ENCODE peak calls at places on chromosomes 6 and 20, in eight cellular contexts. One of them, this sample, is unnamed.

GRCh38 chr6:47047479-47048411 is 5.6 kb upstream of the ADGRF1 start:
- DNase-seq in IMR-90: peak; percentile 62
- DNase-seq in transverse colon: peak; percentile 52
- DNase-seq in kidney: no peak
- DNase-seq in prostate gland: peak; percentile 66
- DNase-seq in neural progenitor cell: peak; percentile 78
- DNase-seq in psoas muscle: no peak
- DNase-seq in HepG2: peak; percentile 95
- DNase-seq in this sample: peak; percentile 74

GRCh38 chr6:135851442-135852271 is at the start of gene PDE7B:
- DNase-seq in IMR-90: peak; percentile 99
- DNase-seq in transverse colon: peak; percentile 74
- DNase-seq in kidney: peak; percentile 94
- DNase-seq in prostate gland: peak; percentile 44
- DNase-seq in neural progenitor cell: peak; percentile 66
- DNase-seq in psoas muscle: peak; percentile 93
- DNase-seq in HepG2: no peak
- DNase-seq in this sample: peak; percentile 74

GRCh38 chr6:74287932-74288331 is 591.9 kb downstream of the CD109 start:
- DNase-seq in IMR-90: no peak
- DNase-seq in transverse colon: no peak
- DNase-seq in kidney: no peak
- DNase-seq in prostate gland: no peak
- DNase-seq in neural progenitor cell: no peak
- DNase-seq in psoas muscle: no peak
- DNase-seq in HepG2: no peak
- DNase-seq in this sample: no peak

GRCh38 chr6:135261872-135262725 is 81.0 kb downstream of the MYB start:
- DNase-seq in IMR-90: no peak
- DNase-seq in transverse colon: no peak
- DNase-seq in kidney: no peak
- DNase-seq in prostate gland: no peak
- DNase-seq in neural progenitor cell: no peak
- DNase-seq in psoas muscle: no peak
- DNase-seq in HepG2: no peak
- DNase-seq in this sample: no peak

GRCh38 chr20:11935212-11935611 is 17.5 kb downstream of the BTBD3 start:
- DNase-seq in IMR-90: no peak
- DNase-seq in transverse colon: no peak
- DNase-seq in kidney: no peak
- DNase-seq in prostate gland: no peak
- DNase-seq in neural progenitor cell: no peak
- DNase-seq in psoas muscle: no peak
- DNase-seq in HepG2: no peak
- DNase-seq in this sample: no peak

GRCh38 chr20:7383218-7383617 is 557.0 kb downstream of the HAO1 start:
- DNase-seq in IMR-90: no peak
- DNase-seq in transverse colon: no peak
- DNase-seq in kidney: no peak
- DNase-seq in prostate gland: no peak
- DNase-seq in neural progenitor cell: no peak
- DNase-seq in psoas muscle: no peak
- DNase-seq in HepG2: no peak
- DNase-seq in this sample: no peak

GRCh38 chr6:41577356-41577864 is 31.2 kb downstream of the FOXP4 start:
- DNase-seq in IMR-90: no peak
- DNase-seq in transverse colon: no peak
- DNase-seq in kidney: no peak
- DNase-seq in prostate gland: no peak
- DNase-seq in neural progenitor cell: no peak
- DNase-seq in psoas muscle: no peak
- DNase-seq in HepG2: no peak
- DNase-seq in this sample: no peak

GRCh38 chr6:9292975-9293374 is 857.6 kb upstream of the SLC35B3 start:
- DNase-seq in IMR-90: peak; percentile 16
- DNase-seq in transverse colon: no peak
- DNase-seq in kidney: no peak
- DNase-seq in prostate gland: no peak
- DNase-seq in neural progenitor cell: no peak
- DNase-seq in psoas muscle: no peak
- DNase-seq in HepG2: no peak
- DNase-seq in this sample: no peak

GRCh38 chr6:44072959-44073611 is 54.2 kb downstream of the MRPL14 start:
- DNase-seq in IMR-90: peak; percentile 88
- DNase-seq in transverse colon: peak; percentile 76
- DNase-seq in kidney: peak; percentile 94
- DNase-seq in prostate gland: peak; percentile 76
- DNase-seq in neural progenitor cell: peak; percentile 97
- DNase-seq in psoas muscle: peak; percentile 89
- DNase-seq in HepG2: peak; percentile 82
- DNase-seq in this sample: peak; percentile 92

GRCh38 chr6:156389296-156389695 is 387.9 kb upstream of the ARID1B start:
- DNase-seq in IMR-90: no peak
- DNase-seq in transverse colon: no peak
- DNase-seq in kidney: no peak
- DNase-seq in prostate gland: no peak
- DNase-seq in neural progenitor cell: no peak
- DNase-seq in psoas muscle: no peak
- DNase-seq in HepG2: no peak
- DNase-seq in this sample: no peak

GRCh38 chr20:43193443-43193842 is 3.7 kb upstream of the PTPRT start:
- DNase-seq in IMR-90: no peak
- DNase-seq in transverse colon: no peak
- DNase-seq in kidney: no peak
- DNase-seq in prostate gland: no peak
- DNase-seq in neural progenitor cell: no peak
- DNase-seq in psoas muscle: no peak
- DNase-seq in HepG2: no peak
- DNase-seq in this sample: no peak

GRCh38 chr6:3825851-3826581 is 23.2 kb upstream of the FAM50B start:
- DNase-seq in IMR-90: peak; percentile 97
- DNase-seq in transverse colon: peak; percentile 78
- DNase-seq in kidney: peak; percentile 95
- DNase-seq in prostate gland: peak; percentile 94
- DNase-seq in neural progenitor cell: no peak
- DNase-seq in psoas muscle: peak; percentile 94
- DNase-seq in HepG2: peak; percentile 73
- DNase-seq in this sample: peak; percentile 84

GRCh38 chr20:48761023-48761785 is 66.6 kb downstream of the PREX1 start:
- DNase-seq in IMR-90: no peak
- DNase-seq in transverse colon: peak; percentile 57
- DNase-seq in kidney: no peak
- DNase-seq in prostate gland: no peak
- DNase-seq in neural progenitor cell: no peak
- DNase-seq in psoas muscle: no peak
- DNase-seq in HepG2: no peak
- DNase-seq in this sample: no peak

GRCh38 chr6:138999949-139000725 is 12.1 kb upstream of the REPS1 start:
- DNase-seq in IMR-90: no peak
- DNase-seq in transverse colon: no peak
- DNase-seq in kidney: no peak
- DNase-seq in prostate gland: no peak
- DNase-seq in neural progenitor cell: no peak
- DNase-seq in psoas muscle: no peak
- DNase-seq in HepG2: no peak
- DNase-seq in this sample: peak; percentile 13

GRCh38 chr20:62215020-62215990 is 4.8 kb downstream of the HRH3 start:
- DNase-seq in IMR-90: no peak
- DNase-seq in transverse colon: no peak
- DNase-seq in kidney: no peak
- DNase-seq in prostate gland: peak; percentile 49
- DNase-seq in neural progenitor cell: no peak
- DNase-seq in psoas muscle: no peak
- DNase-seq in HepG2: no peak
- DNase-seq in this sample: no peak

GRCh38 chr6:37480118-37480736 is 19.5 kb downstream of the CCDC167 start:
- DNase-seq in IMR-90: no peak
- DNase-seq in transverse colon: no peak
- DNase-seq in kidney: no peak
- DNase-seq in prostate gland: no peak
- DNase-seq in neural progenitor cell: no peak
- DNase-seq in psoas muscle: no peak
- DNase-seq in HepG2: no peak
- DNase-seq in this sample: no peak

GRCh38 chr6:53300656-53301551 is 47.8 kb downstream of the ELOVL5 start:
- DNase-seq in IMR-90: no peak
- DNase-seq in transverse colon: no peak
- DNase-seq in kidney: no peak
- DNase-seq in prostate gland: peak; percentile 41
- DNase-seq in neural progenitor cell: no peak
- DNase-seq in psoas muscle: no peak
- DNase-seq in HepG2: peak; percentile 15
- DNase-seq in this sample: peak; percentile 55
- H3K27ac ChIP-seq in IMR-90: no peak overlapping the region
- H3K27ac ChIP-seq in transverse colon: peak overlapping the region; percentile 4
- H3K27ac ChIP-seq in kidney: no peak overlapping the region
- H3K27ac ChIP-seq in prostate gland: peak overlapping the region; percentile 31
- H3K27ac ChIP-seq in neural progenitor cell: no peak overlapping the region
- H3K27ac ChIP-seq in psoas muscle: peak overlapping the region; percentile 39
- H3K27ac ChIP-seq in HepG2: no peak overlapping the region
- H3K27ac ChIP-seq in this sample: no peak overlapping the region

GRCh38 chr6:163418273-163419029 is 3.9 kb downstream of the QKI start:
- DNase-seq in IMR-90: no peak
- DNase-seq in transverse colon: no peak
- DNase-seq in kidney: no peak
- DNase-seq in prostate gland: no peak
- DNase-seq in neural progenitor cell: no peak
- DNase-seq in psoas muscle: no peak
- DNase-seq in HepG2: no peak
- DNase-seq in this sample: no peak
- H3K4me3 ChIP-seq in IMR-90: peak overlapping the region; percentile 27
- H3K4me3 ChIP-seq in transverse colon: no peak overlapping the region
- H3K4me3 ChIP-seq in kidney: peak overlapping the region; percentile 52
- H3K4me3 ChIP-seq in prostate gland: no peak overlapping the region
- H3K4me3 ChIP-seq in neural progenitor cell: peak overlapping the region; percentile 92
- H3K4me3 ChIP-seq in psoas muscle: peak overlapping the region; percentile 93
- H3K4me3 ChIP-seq in HepG2: peak overlapping the region; percentile 26
- H3K4me3 ChIP-seq in this sample: peak overlapping the region; percentile 95

DNA sequence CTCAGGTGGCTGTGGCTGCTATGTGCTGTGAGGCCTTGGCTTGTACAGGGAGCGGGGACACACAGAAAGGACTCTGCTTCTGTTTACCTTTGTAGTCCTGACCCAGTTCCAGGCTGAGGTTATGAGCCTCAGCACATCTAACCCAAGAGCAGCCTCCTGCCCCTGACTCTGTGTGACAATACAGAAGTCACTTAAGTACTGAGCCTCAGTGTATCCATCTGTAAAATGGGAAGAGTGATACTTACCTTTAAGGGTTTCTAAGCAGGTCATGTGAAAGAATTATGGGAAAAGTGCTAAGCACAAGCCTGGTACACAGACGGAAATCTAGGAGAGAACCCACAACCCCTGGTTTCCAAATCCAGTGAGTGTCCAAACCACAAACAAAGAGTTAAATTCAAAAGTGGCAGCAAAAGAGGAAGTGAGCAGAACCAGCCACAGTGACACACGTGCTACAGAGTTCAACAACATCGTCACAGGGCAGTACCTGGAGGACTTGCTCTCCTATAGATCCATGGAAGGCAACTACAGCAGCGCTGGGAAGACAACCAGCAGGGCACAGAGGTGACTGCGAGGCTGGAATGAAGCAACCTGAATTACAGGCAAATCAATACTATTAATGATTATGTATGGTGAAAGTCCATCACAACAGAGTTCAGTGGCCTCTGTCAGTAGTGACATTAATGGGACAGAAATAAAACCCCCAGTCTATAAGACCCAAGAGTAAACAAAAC is 12.5 kb downstream of the TRIM26 start:
- DNase-seq in IMR-90: no peak
- DNase-seq in transverse colon: no peak
- DNase-seq in kidney: no peak
- DNase-seq in prostate gland: no peak
- DNase-seq in neural progenitor cell: no peak
- DNase-seq in psoas muscle: no peak
- DNase-seq in HepG2: no peak
- DNase-seq in this sample: no peak
- H3K36me3 ChIP-seq in IMR-90: peaks cover 36% of the 10 kb centered on the region
- H3K36me3 ChIP-seq in transverse colon: no peaks in the 10 kb centered on the region
- H3K36me3 ChIP-seq in kidney: peaks cover 40% of the 10 kb centered on the region
- H3K36me3 ChIP-seq in prostate gland: peaks cover 15% of the 10 kb centered on the region
- H3K36me3 ChIP-seq in neural progenitor cell: no peaks in the 10 kb centered on the region
- H3K36me3 ChIP-seq in psoas muscle: peaks cover 54% of the 10 kb centered on the region
- H3K36me3 ChIP-seq in HepG2: peaks cover 59% of the 10 kb centered on the region
- H3K36me3 ChIP-seq in this sample: peaks cover 21% of the 10 kb centered on the region

GRCh38 chr20:57678340-57678739 is 31.5 kb downstream of the PMEPA1 start:
- DNase-seq in IMR-90: no peak
- DNase-seq in transverse colon: peak; percentile 47
- DNase-seq in kidney: no peak
- DNase-seq in prostate gland: no peak
- DNase-seq in neural progenitor cell: no peak
- DNase-seq in psoas muscle: no peak
- DNase-seq in HepG2: no peak
- DNase-seq in this sample: no peak
- H3K27ac ChIP-seq in IMR-90: no peak overlapping the region
- H3K27ac ChIP-seq in transverse colon: no peak overlapping the region
- H3K27ac ChIP-seq in kidney: no peak overlapping the region
- H3K27ac ChIP-seq in prostate gland: no peak overlapping the region
- H3K27ac ChIP-seq in neural progenitor cell: no peak overlapping the region
- H3K27ac ChIP-seq in psoas muscle: no peak overlapping the region
- H3K27ac ChIP-seq in HepG2: no peak overlapping the region
- H3K27ac ChIP-seq in this sample: no peak overlapping the region

GRCh38 chr6:683742-684440 is 9.0 kb downstream of the EXOC2 start:
- DNase-seq in IMR-90: peak; percentile 88
- DNase-seq in transverse colon: peak; percentile 21
- DNase-seq in kidney: no peak
- DNase-seq in prostate gland: no peak
- DNase-seq in neural progenitor cell: peak; percentile 83
- DNase-seq in psoas muscle: no peak
- DNase-seq in HepG2: no peak
- DNase-seq in this sample: peak; percentile 83
- H3K4me3 ChIP-seq in IMR-90: peak overlapping the region; percentile 7
- H3K4me3 ChIP-seq in transverse colon: no peak overlapping the region
- H3K4me3 ChIP-seq in kidney: peak overlapping the region; percentile 8
- H3K4me3 ChIP-seq in prostate gland: no peak overlapping the region
- H3K4me3 ChIP-seq in neural progenitor cell: peak overlapping the region; percentile 50
- H3K4me3 ChIP-seq in psoas muscle: peak overlapping the region; percentile 55
- H3K4me3 ChIP-seq in HepG2: no peak overlapping the region
- H3K4me3 ChIP-seq in this sample: peak overlapping the region; percentile 29

GRCh38 chr6:33438978-33439594 is 15.3 kb upstream of the ZBTB9 start:
- DNase-seq in IMR-90: no peak
- DNase-seq in transverse colon: no peak
- DNase-seq in kidney: no peak
- DNase-seq in prostate gland: no peak
- DNase-seq in neural progenitor cell: no peak
- DNase-seq in psoas muscle: no peak
- DNase-seq in HepG2: no peak
- DNase-seq in this sample: no peak
- H3K36me3 ChIP-seq in IMR-90: peaks cover 68% of the 10 kb centered on the region
- H3K36me3 ChIP-seq in transverse colon: no peaks in the 10 kb centered on the region
- H3K36me3 ChIP-seq in kidney: peaks cover 16% of the 10 kb centered on the region
- H3K36me3 ChIP-seq in prostate gland: peaks cover 9% of the 10 kb centered on the region
- H3K36me3 ChIP-seq in neural progenitor cell: peaks cover 13% of the 10 kb centered on the region
- H3K36me3 ChIP-seq in psoas muscle: peaks cover 35% of the 10 kb centered on the region
- H3K36me3 ChIP-seq in HepG2: no peaks in the 10 kb centered on the region
- H3K36me3 ChIP-seq in this sample: no peaks in the 10 kb centered on the region